ENCODE peak calls at places on chromosomes 13 and 19, in eight cellular contexts. Y, L, T, G, K, S, C and M are unnamed samples.

GRCh38 chr13:49183672-49184315 is 36.3 kb upstream of the MLNR start:
- DNase-seq in T (no peak), C (peak; percentile 16), G (no peak), S (no peak), Y (no peak), L (peak; percentile 9), K (no peak), M (peak; percentile 2)

GRCh38 chr19:33407716-33408115 is 34.2 kb downstream of the CEBPG start:
- DNase-seq in L (no peak), S (no peak), T (no peak), G (no peak), K (no peak), C (no peak), Y (peak; percentile 46), M (no peak)

GRCh38 chr13:114064516-114065140 is 67.8 kb downstream of the RASA3 start:
- DNase-seq in T (peak; percentile 60), K (peak; percentile 31), G (no peak), C (peak; percentile 45), Y (peak; percentile 47), L (no peak), S (peak; percentile 40), M (peak; percentile 61)

GRCh38 chr13:73556902-73557301 is 498.1 kb downstream of the KLF5 start:
- DNase-seq in K (no peak), Y (no peak), L (peak; percentile 25), T (no peak), S (no peak), C (no peak), G (no peak), M (no peak)

GRCh38 chr19:49666120-49666444 is 349 bp downstream of the BCL2L12 start:
- DNase-seq in S (no peak), K (no peak), L (no peak), G (no peak), Y (no peak), T (no peak), C (no peak), M (no peak)

GRCh38 chr13:33487575-33488243 is 202.2 kb upstream of the STARD13 start:
- DNase-seq in Y (no peak), L (peak; percentile 33), T (peak; percentile 72), C (peak; percentile 65), G (peak; percentile 71), K (peak; percentile 59), S (no peak), M (peak; percentile 80)

GRCh38 chr13:99982741-99983400 is 1.3 kb downstream of the ZIC2 start:
- DNase-seq in C (no peak), K (no peak), T (no peak), L (no peak), G (peak; percentile 40), Y (no peak), S (no peak), M (no peak)

GRCh38 chr19:56953411-56953810 is 112.9 kb upstream of the PEG3 start:
- DNase-seq in C (no peak), T (no peak), G (no peak), K (no peak), Y (no peak), L (no peak), S (no peak), M (no peak)

GRCh38 chr13:43141685-43142084 is 118.3 kb downstream of the DNAJC15 start:
- DNase-seq in S (no peak), Y (no peak), C (no peak), L (no peak), G (no peak), T (no peak), K (no peak), M (no peak)

GRCh38 chr19:24051516-24051915 is 35.5 kb upstream of the ZNF254 start:
- DNase-seq in L (peak; percentile 79), S (no peak), K (no peak), C (no peak), T (no peak), Y (no peak), G (no peak), M (no peak)

GRCh38 chr19:24052811-24053210 is 34.2 kb upstream of the ZNF254 start:
- DNase-seq in L (no peak), Y (no peak), K (peak; percentile 17), S (no peak), T (peak; percentile 47), C (peak; percentile 42), G (no peak), M (no peak)

GRCh38 chr19:24049537-24049936 is 37.5 kb upstream of the ZNF254 start:
- DNase-seq in S (no peak), C (no peak), Y (no peak), G (no peak), K (no peak), L (no peak), T (no peak), M (no peak)

GRCh38 chr19:24046550-24046949 is 40.4 kb upstream of the ZNF254 start:
- DNase-seq in S (no peak), C (no peak), L (no peak), K (no peak), T (peak; percentile 78), Y (no peak), G (no peak), M (no peak)

DNA sequence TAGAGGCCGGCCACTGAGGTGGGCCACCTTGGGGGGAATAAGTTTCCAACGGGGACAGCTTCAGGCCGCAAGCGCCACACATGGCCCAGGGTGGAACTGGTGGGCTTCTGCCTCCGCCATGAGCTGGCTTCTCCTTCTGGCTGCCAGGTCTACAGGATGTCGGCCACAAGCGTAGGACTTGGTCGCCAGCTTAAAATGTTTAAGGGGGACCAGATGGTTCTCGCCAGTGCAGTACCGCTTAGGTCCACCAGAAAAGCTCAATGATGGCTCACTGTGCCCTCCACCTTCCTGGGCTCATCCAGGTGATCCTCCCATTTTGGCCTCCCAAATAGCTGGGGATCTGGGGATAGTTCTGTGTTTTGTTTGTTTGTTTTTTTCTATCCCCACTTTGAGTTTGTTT is 38.7 kb upstream of the ZNF254 start:
- DNase-seq in S (no peak), L (no peak), Y (no peak), T (no peak), G (no peak), K (no peak), C (no peak), M (no peak)
- TF ChIP-seq CTCF in S (peak; percentile 7), L (no peak), Y (no peak), T (peak; percentile 10), G (no peak), K (no peak), C (no peak), M (no peak)

DNA sequence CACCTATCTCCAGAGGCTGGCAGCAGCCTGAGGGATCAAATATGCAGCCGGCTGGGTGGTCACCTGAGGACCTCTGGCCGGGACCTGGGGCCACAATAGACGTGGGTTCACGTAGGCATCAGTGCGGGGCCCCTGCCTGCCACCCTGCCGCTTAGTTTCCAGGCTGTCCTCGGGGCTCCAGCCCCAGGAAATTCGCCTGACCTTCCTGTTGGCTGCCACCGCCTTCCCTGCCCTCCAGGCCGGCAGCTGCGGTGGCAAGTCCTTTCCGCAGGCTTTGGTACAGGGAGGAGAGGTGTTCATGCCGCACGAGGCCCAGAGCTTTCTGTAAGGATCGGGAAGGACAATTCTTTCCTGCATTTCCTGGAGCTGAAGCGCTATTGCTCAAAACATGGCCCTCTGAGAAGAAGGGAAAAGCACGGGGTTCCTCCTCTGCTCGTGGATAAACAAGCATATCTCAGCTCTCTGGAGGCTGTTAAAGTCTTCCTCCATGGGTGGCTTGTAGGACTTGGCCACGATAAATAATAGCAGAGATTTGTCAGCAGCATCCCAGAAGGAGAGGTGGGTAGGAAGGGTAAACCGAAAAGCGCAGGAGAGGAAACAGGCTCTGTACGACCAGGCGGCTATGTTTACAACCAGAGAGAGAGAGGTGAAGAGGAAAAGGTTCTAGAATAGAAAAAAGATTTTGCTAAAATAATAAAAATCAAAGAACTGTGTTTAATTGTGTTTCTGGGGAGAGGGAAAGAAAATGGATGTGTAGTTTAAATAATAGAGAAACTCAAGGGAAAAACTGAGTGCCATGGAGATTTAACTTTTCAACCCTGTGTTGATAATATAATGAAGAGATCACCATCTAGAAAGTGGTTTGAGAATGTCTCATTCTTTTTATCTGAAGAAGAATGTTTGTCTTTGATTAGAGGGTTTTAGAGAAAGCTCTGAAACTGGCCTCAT is 4.9 kb downstream of the COL4A2 start:
- DNase-seq in G (no peak), C (no peak), Y (no peak), L (no peak), T (peak; percentile 62), K (no peak), S (no peak), M (no peak)
- H3K4me3 ChIP-seq in G (no peak overlapping the region), C (no peak overlapping the region), Y (peak overlapping the region; percentile 38), L (no peak overlapping the region), T (peak overlapping the region; percentile 38), K (no peak overlapping the region), S (peak overlapping the region; percentile 1), M (no peak overlapping the region)

GRCh38 chr19:48393559-48394330 is at the start of gene GRIN2D:
- DNase-seq in K (peak; percentile 38), Y (no peak), G (peak; percentile 72), S (peak; percentile 16), C (peak; percentile 42), T (peak; percentile 51), L (no peak), M (no peak)
- TF ChIP-seq CTCF in K (no peak), Y (no peak), G (peak; percentile 29), S (no peak), C (no peak), T (no peak), L (no peak), M (no peak)

DNA sequence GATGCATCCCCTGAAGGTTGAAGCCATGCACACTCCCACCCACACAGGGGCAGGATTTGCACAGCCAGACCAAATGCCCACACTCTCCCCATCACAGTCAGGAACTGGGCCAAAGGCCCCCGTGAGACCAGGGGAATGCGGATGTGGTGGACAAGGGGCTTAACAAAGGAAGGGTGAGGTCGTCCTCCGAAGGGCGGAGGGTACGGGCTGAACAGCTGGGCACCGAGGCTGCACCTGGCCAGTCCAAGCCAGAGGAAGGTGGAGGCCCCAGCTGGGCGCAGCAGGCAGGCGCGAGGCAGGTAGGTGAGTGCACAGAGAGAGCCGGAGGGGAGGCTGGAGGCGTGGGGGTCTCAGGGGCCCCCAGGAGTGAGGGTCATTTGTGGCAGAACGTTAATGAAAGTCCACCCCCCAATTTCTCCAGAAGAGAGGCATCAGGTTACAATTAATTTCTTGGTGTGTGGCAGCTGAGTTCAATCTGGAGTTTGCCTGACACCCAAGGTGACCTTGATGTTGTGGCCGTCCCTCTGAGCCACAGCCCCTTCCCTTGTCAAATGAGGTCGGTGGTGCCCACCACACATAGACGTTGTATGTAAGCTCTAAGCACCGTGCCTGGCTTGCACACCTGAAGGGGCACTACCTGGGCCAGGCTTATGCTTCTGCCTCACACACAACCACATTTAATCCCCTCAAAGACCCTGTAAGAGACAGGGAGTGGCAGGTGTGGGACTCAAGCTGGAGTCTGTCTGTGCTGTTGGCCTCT is 2.9 kb downstream of the KLK15 start:
- DNase-seq in L (no peak), C (no peak), K (no peak), S (peak; percentile 30), G (no peak), Y (no peak), T (no peak), M (no peak)
- H3K4me3 ChIP-seq in L (no peak overlapping the region), C (no peak overlapping the region), K (no peak overlapping the region), S (no peak overlapping the region), G (no peak overlapping the region), Y (no peak overlapping the region), T (no peak overlapping the region), M (no peak overlapping the region)

GRCh38 chr19:5131031-5131865 is 162.3 kb downstream of the KDM4B start:
- DNase-seq in C (no peak), K (no peak), Y (no peak), G (no peak), L (no peak), S (peak; percentile 44), T (no peak), M (no peak)
- TF ChIP-seq CTCF in C (no peak), K (no peak), Y (no peak), G (no peak), L (no peak), S (no peak), T (no peak), M (no peak)

GRCh38 chr19:42125536-42125935 is 6.7 kb downstream of the POU2F2 start:
- DNase-seq in G (no peak), K (no peak), C (no peak), S (no peak), T (no peak), Y (no peak), L (no peak), M (no peak)
- H3K4me3 ChIP-seq in G (no peak overlapping the region), K (no peak overlapping the region), C (no peak overlapping the region), S (no peak overlapping the region), T (no peak overlapping the region), Y (no peak overlapping the region), L (no peak overlapping the region), M (no peak overlapping the region)